ENCODE peak calls at places on chromosome 4, in seven cellular contexts. L, V, A, U, S, B and J are unnamed samples.

GRCh38 chr4:79308971-79309370 is 16.9 kb downstream of the NAA11 start:
- DNase-seq in L (no peak), V (no peak), A (no peak), U (no peak), S (no peak), B (no peak), J (no peak)

GRCh38 chr4:98447648-98448047 is 186.5 kb downstream of the RAP1GDS1 start:
- DNase-seq in L (no peak), V (no peak), A (no peak), U (no peak), S (no peak), B (no peak), J (no peak)

GRCh38 chr4:58809366-58809765 is 1699.2 kb upstream of the IGFBP7 start:
- DNase-seq in L (no peak), V (no peak), A (no peak), U (no peak), S (no peak), B (no peak), J (no peak)

GRCh38 chr4:20253272-20253798 is 1.6 kb downstream of the SLIT2 start:
- DNase-seq in L (peak; percentile 63), V (peak; percentile 43), A (no peak), U (no peak), S (no peak), B (no peak), J (no peak)

GRCh38 chr4:31365006-31365690 is 645.0 kb downstream of the PCDH7 start:
- DNase-seq in L (no peak), V (no peak), A (no peak), U (no peak), S (no peak), B (no peak), J (no peak)

GRCh38 chr4:25938251-25939186 is 24.5 kb downstream of the SMIM20 start:
- DNase-seq in L (no peak), V (no peak), A (no peak), U (no peak), S (no peak), B (no peak), J (peak; percentile 23)

GRCh38 chr4:165493359-165493758 is 114.6 kb downstream of the CPE start:
- DNase-seq in L (peak; percentile 85), V (peak; percentile 81), A (no peak), U (peak; percentile 69), S (peak; percentile 57), B (peak; percentile 62), J (peak; percentile 38)

GRCh38 chr4:95021099-95021498 is 263.3 kb downstream of the BMPR1B start:
- DNase-seq in L (no peak), V (no peak), A (no peak), U (no peak), S (no peak), B (no peak), J (no peak)

GRCh38 chr4:151013944-151014343 is 1.1 kb downstream of the LRBA start:
- DNase-seq in L (no peak), V (no peak), A (no peak), U (no peak), S (no peak), B (no peak), J (no peak)

GRCh38 chr4:36394352-36394903 is 113.0 kb downstream of the DTHD1 start:
- DNase-seq in L (no peak), V (no peak), A (no peak), U (no peak), S (no peak), B (no peak), J (no peak)

GRCh38 chr4:128123036-128123435 is 61.9 kb downstream of the LARP1B start:
- DNase-seq in L (no peak), V (no peak), A (no peak), U (no peak), S (no peak), B (no peak), J (no peak)

GRCh38 chr4:111020961-111021360 is 398.1 kb upstream of the PITX2 start:
- DNase-seq in L (no peak), V (no peak), A (no peak), U (no peak), S (no peak), B (no peak), J (no peak)

GRCh38 chr4:98283219-98284199 is 22.3 kb downstream of the RAP1GDS1 start:
- DNase-seq in L (no peak), V (no peak), A (no peak), U (no peak), S (no peak), B (no peak), J (no peak)

GRCh38 chr4:2768921-2769336 is 12.8 kb upstream of the TNIP2 start:
- DNase-seq in L (peak; percentile 61), V (no peak), A (no peak), U (peak; percentile 25), S (no peak), B (peak; percentile 32), J (peak; percentile 54)

GRCh38 chr4:102431608-102431961 is 69.6 kb upstream of the NFKB1 start:
- DNase-seq in L (no peak), V (no peak), A (no peak), U (no peak), S (no peak), B (no peak), J (no peak)

GRCh38 chr4:158581161-158581560 is 59.5 kb downstream of the RXFP1 start:
- DNase-seq in L (no peak), V (no peak), A (no peak), U (no peak), S (no peak), B (no peak), J (no peak)

GRCh38 chr4:53598483-53598882 is 7.2 kb upstream of the LNX1 start:
- DNase-seq in L (no peak), V (no peak), A (no peak), U (no peak), S (no peak), B (no peak), J (no peak)

GRCh38 chr4:189837462-189837861 is 103.2 kb upstream of the FRG1 start:
- DNase-seq in L (no peak), V (no peak), A (no peak), U (no peak), S (no peak), B (no peak), J (no peak)

GRCh38 chr4:113893546-113893945 is 85.9 kb downstream of the ARSJ start:
- DNase-seq in L (no peak), V (no peak), A (no peak), U (no peak), S (no peak), B (no peak), J (no peak)

GRCh38 chr4:115834441-115834840 is 721.0 kb upstream of the NDST4 start:
- DNase-seq in L (no peak), V (peak; percentile 29), A (no peak), U (no peak), S (no peak), B (no peak), J (no peak)

GRCh38 chr4:53005149-53005546 is 143.0 kb downstream of the RASL11B start:
- DNase-seq in L (no peak), V (peak; percentile 78), A (no peak), U (no peak), S (no peak), B (no peak), J (no peak)

GRCh38 chr4:124753941-124754581 is 41.5 kb upstream of the ANKRD50 start:
- DNase-seq in L (no peak), V (no peak), A (no peak), U (peak; percentile 57), S (no peak), B (peak; percentile 72), J (no peak)

GRCh38 chr4:93791570-93792195 is 36.9 kb upstream of the ATOH1 start:
- DNase-seq in L (no peak), V (no peak), A (peak; percentile 11), U (peak; percentile 44), S (peak; percentile 46), B (no peak), J (no peak)

GRCh38 chr4:70838972-70839536 is 636 bp downstream of the GRSF1 start:
- DNase-seq in L (peak; percentile 83), V (peak; percentile 90), A (peak; percentile 7), U (peak; percentile 84), S (peak; percentile 56), B (peak; percentile 74), J (peak; percentile 35)

GRCh38 chr4:16707874-16708273 is 190.6 kb downstream of the LDB2 start:
- DNase-seq in L (no peak), V (no peak), A (no peak), U (no peak), S (no peak), B (no peak), J (no peak)

GRCh38 chr4:148076964-148077363 is 345.1 kb downstream of the ARHGAP10 start:
- DNase-seq in L (no peak), V (no peak), A (peak; percentile 34), U (no peak), S (no peak), B (no peak), J (no peak)

GRCh38 chr4:128347930-128348660 is 60.5 kb upstream of the PGRMC2 start:
- DNase-seq in L (no peak), V (no peak), A (no peak), U (no peak), S (no peak), B (no peak), J (no peak)

DNA sequence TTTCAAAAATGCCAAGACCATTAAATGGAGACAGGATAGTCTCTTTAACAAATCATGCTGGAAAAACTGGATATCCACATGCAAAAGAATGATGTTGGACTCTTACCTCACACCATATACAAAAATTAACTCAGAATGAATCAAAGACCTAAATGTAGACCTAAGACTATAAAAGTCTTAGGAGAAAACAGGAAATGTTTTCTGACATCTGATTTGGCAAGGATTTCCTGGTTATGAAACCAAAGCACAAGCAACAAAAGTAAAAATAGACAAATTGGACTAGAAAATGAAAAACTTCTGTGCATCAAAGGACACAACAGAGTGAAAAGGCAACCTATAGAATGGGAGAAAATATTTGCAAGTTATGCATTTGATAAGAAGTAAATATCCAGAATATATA is 37.6 kb downstream of the ARFIP1 start:
- DNase-seq in L (no peak), V (no peak), A (no peak), U (no peak), S (no peak), B (no peak), J (no peak)
- H3K9me3 ChIP-seq in L (peaks cover 1% of the 10 kb centered on the region), V (peaks cover 11% of the 10 kb centered on the region), A (peaks cover 7% of the 10 kb centered on the region), U (no peaks in the 10 kb centered on the region), S (no peaks in the 10 kb centered on the region), B (peaks cover 10% of the 10 kb centered on the region), J (no peaks in the 10 kb centered on the region)

GRCh38 chr4:39526283-39526682 is 956 bp downstream of the UGDH start:
- DNase-seq in L (no peak), V (no peak), A (no peak), U (no peak), S (no peak), B (no peak), J (no peak)
- H3K9me3 ChIP-seq in L (no peaks in the 10 kb centered on the region), V (no peaks in the 10 kb centered on the region), A (peaks cover 7% of the 10 kb centered on the region), U (no peaks in the 10 kb centered on the region), S (no peaks in the 10 kb centered on the region), B (peaks cover 5% of the 10 kb centered on the region), J (no peaks in the 10 kb centered on the region)

GRCh38 chr4:374298-375160 is 36.9 kb downstream of the ZNF141 start:
- DNase-seq in L (no peak), V (no peak), A (no peak), U (no peak), S (no peak), B (no peak), J (no peak)
- H3K9me3 ChIP-seq in L (peaks cover 44% of the 10 kb centered on the region), V (peaks cover 74% of the 10 kb centered on the region), A (peaks cover 40% of the 10 kb centered on the region), U (peaks cover 100% of the 10 kb centered on the region), S (peaks cover 24% of the 10 kb centered on the region), B (peaks cover 100% of the 10 kb centered on the region), J (peaks cover 44% of the 10 kb centered on the region)

DNA sequence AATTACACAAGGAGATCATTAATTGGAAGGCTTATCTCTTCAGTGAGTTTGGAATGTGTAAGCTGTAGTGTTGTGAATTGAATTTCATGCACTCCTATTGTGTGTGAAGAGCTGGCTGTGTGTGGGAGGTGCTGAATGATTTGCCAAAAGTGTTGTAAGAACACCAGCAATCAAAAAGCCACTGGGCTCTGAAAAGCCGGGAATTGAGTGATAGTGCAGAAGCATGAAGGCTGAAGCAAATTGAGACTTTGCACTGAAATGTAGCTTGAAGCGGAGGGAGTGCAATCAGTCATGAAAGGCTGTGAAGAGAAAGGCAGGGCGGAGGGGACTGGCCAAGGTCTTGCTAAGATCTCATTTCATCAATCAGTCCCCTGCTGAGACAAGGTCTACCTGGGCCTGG is 914.4 kb upstream of the LCORL start:
- DNase-seq in L (no peak), V (no peak), A (no peak), U (no peak), S (no peak), B (no peak), J (no peak)
- H3K9me3 ChIP-seq in L (no peaks in the 10 kb centered on the region), V (no peaks in the 10 kb centered on the region), A (no peaks in the 10 kb centered on the region), U (no peaks in the 10 kb centered on the region), S (no peaks in the 10 kb centered on the region), B (no peaks in the 10 kb centered on the region), J (no peaks in the 10 kb centered on the region)